ENCODE peak calls at places on chromosome 9, in five cellular contexts. L is naive thymus-derived CD4-positive, alpha-beta T cell; I is activated T-cell treated with anti-CD3 and anti-CD28 coated beads, Interleukin-2, amount 50 U/mL, for 72 hours; U is EH; X is AG10803. E is an unnamed sample.

GRCh38 chr9:128724744-128725211 is 851 bp upstream of the ZDHHC12 start:
- DNase-seq in U (peak), L (no peak), I (peak), X (peak), E (peak)

GRCh38 chr9:33868430-33869000 is 51.6 kb downstream of the UBE2R2 start:
- DNase-seq in X (peak), L (no peak), U (peak), I (no peak), E (no peak)

GRCh38 chr9:123349691-123350480 is 6.1 kb upstream of the CRB2 start:
- DNase-seq in L (peak), X (peak), I (peak), U (peak), E (peak)

GRCh38 chr9:88991066-88992030 is at the start of gene S1PR3:
- DNase-seq in U (peak), L (no peak), I (peak), X (peak), E (peak)

GRCh38 chr9:20508242-20508641 is 114.1 kb downstream of the MLLT3 start:
- DNase-seq in I (peak), X (no peak), L (no peak), U (peak), E (peak)

GRCh38 chr9:82354260-82354659 is 365.7 kb downstream of the SPATA31D1 start:
- DNase-seq in L (no peak), X (peak), U (peak), I (no peak), E (peak)

GRCh38 chr9:114989600-114990410 is 59.4 kb upstream of the TNFSF8 start:
- DNase-seq in X (no peak), L (no peak), I (peak), U (no peak), E (no peak)

GRCh38 chr9:20683351-20684034 is 566 bp upstream of the FOCAD start:
- DNase-seq in I (peak), X (peak), L (peak), U (peak), E (peak)

GRCh38 chr9:124282442-124283231 is 24.9 kb downstream of the NEK6 start:
- DNase-seq in X (no peak), L (no peak), I (no peak), U (no peak), E (no peak)

GRCh38 chr9:8292657-8293056 is 493.1 kb upstream of the DMAC1 start:
- DNase-seq in I (no peak), X (no peak), U (no peak), L (no peak), E (no peak)

GRCh38 chr9:5715548-5716127 is 86.7 kb downstream of the RIC1 start:
- DNase-seq in I (no peak), U (no peak), L (no peak), X (no peak), E (no peak)

GRCh38 chr9:6956796-6957355 is 199.1 kb downstream of the KDM4C start:
- DNase-seq in U (no peak), I (no peak), L (no peak), X (no peak), E (no peak)

GRCh38 chr9:100341889-100342288 is 10.9 kb downstream of the TEX10 start:
- DNase-seq in X (no peak), I (no peak), U (no peak), L (no peak), E (no peak)

GRCh38 chr9:31071606-31072286 is 1312.7 kb upstream of the ACO1 start:
- DNase-seq in U (no peak), I (no peak), L (no peak), X (no peak), E (no peak)

GRCh38 chr9:4489562-4489918 is 728 bp upstream of the SLC1A1 start:
- DNase-seq in I (no peak), L (no peak), U (peak), X (peak), E (no peak)

GRCh38 chr9:125649315-125649714 is 57.7 kb downstream of the MAPKAP1 start:
- DNase-seq in X (peak), U (peak), I (peak), L (no peak), E (peak)

E was measured in ELR.